ENCODE peak calls at places on chromosomes 7 and 10, in five cellular contexts. J is astrocyte, D is heart left ventricle, Y is BJ, L is RWPE1. S is an unnamed sample.

GRCh38 chr7:43694399-43694748 is 34.9 kb downstream of the COA1 start:
- DNase-seq in D (no peak), J (peak; percentile 90), Y (peak; percentile 62), L (peak; percentile 52), S (no peak)

GRCh38 chr7:145016068-145016467 is 180.2 kb upstream of the TPK1 start:
- DNase-seq in Y (no peak), J (no peak), D (no peak), L (no peak), S (no peak)

GRCh38 chr10:30827531-30828120 is 198.1 kb upstream of the LYZL2 start:
- DNase-seq in L (no peak), J (peak; percentile 38), Y (no peak), D (no peak), S (no peak)

GRCh38 chr7:117132385-117133120 is 179.3 kb downstream of the ST7 start:
- DNase-seq in D (no peak), Y (peak; percentile 90), L (peak; percentile 77), J (peak; percentile 96), S (no peak)

GRCh38 chr7:139947021-139947420 is 115.7 kb downstream of the PARP12 start:
- DNase-seq in Y (no peak), J (no peak), L (no peak), D (no peak), S (no peak)

GRCh38 chr7:142863891-142864685 is 9.2 kb downstream of the EPHB6 start:
- DNase-seq in Y (no peak), L (no peak), J (no peak), D (no peak), S (peak; percentile 92)

GRCh38 chr10:119541046-119541445 is 1.5 kb downstream of the RGS10 start:
- DNase-seq in J (peak; percentile 41), Y (no peak), L (no peak), D (no peak), S (no peak)

GRCh38 chr10:1548146-1548545 is 189.2 kb downstream of the ADARB2 start:
- DNase-seq in Y (no peak), L (no peak), D (peak; percentile 14), J (no peak), S (no peak)

GRCh38 chr10:557792-558328 is 131.6 kb downstream of the DIP2C start:
- DNase-seq in L (no peak), D (no peak), Y (no peak), J (no peak), S (no peak)

GRCh38 chr7:102450242-102450641 is 14.4 kb downstream of the ALKBH4 start:
- DNase-seq in J (no peak), Y (no peak), L (no peak), D (no peak), S (no peak)

GRCh38 chr10:131088619-131089018 is 222.9 kb downstream of the TCERG1L start:
- DNase-seq in Y (no peak), L (no peak), D (no peak), J (no peak), S (no peak)

GRCh38 chr7:11213246-11213645 is 239.6 kb downstream of the PHF14 start:
- DNase-seq in D (no peak), Y (no peak), J (no peak), L (no peak), S (no peak)

GRCh38 chr10:3757638-3758490 is 27.1 kb downstream of the KLF6 start:
- DNase-seq in J (no peak), Y (no peak), L (peak; percentile 80), D (no peak), S (no peak)

GRCh38 chr10:119313645-119314044 is 106.3 kb downstream of the GRK5 start:
- DNase-seq in L (no peak), D (peak; percentile 55), Y (no peak), J (no peak), S (no peak)

GRCh38 chr10:86082556-86082955 is 284.0 kb downstream of the GRID1 start:
- DNase-seq in J (no peak), L (no peak), D (no peak), Y (no peak), S (no peak)

GRCh38 chr10:124225468-124226270 is 132.3 kb upstream of the CHST15 start:
- DNase-seq in J (no peak), L (no peak), Y (no peak), D (no peak), S (no peak)

GRCh38 chr10:88205842-88206446 is 342.5 kb downstream of the PTEN start:
- DNase-seq in J (peak; percentile 10), D (no peak), L (no peak), Y (no peak), S (no peak)

GRCh38 chr10:47031953-47032465 is 120.8 kb downstream of the PTPN20 start:
- DNase-seq in J (peak; percentile 11), L (no peak), D (no peak), Y (no peak), S (no peak)

GRCh38 chr7:29946428-29947186 is 43.0 kb downstream of the SCRN1 start:
- DNase-seq in L (no peak), D (no peak), Y (no peak), J (peak; percentile 10), S (no peak)

GRCh38 chr7:67855322-67855721 is 858.7 kb downstream of the TYW1 start:
- DNase-seq in J (no peak), Y (no peak), L (no peak), D (no peak), S (no peak)

GRCh38 chr7:67854236-67854635 is 857.6 kb downstream of the TYW1 start:
- DNase-seq in Y (no peak), L (no peak), J (no peak), D (no peak), S (no peak)

GRCh38 chr7:67857698-67858097 is 861.1 kb downstream of the TYW1 start:
- DNase-seq in D (no peak), L (no peak), Y (no peak), J (no peak), S (no peak)

GRCh38 chr7:67854784-67855183 is 858.2 kb downstream of the TYW1 start:
- DNase-seq in L (no peak), D (no peak), Y (no peak), J (no peak), S (no peak)

DNA sequence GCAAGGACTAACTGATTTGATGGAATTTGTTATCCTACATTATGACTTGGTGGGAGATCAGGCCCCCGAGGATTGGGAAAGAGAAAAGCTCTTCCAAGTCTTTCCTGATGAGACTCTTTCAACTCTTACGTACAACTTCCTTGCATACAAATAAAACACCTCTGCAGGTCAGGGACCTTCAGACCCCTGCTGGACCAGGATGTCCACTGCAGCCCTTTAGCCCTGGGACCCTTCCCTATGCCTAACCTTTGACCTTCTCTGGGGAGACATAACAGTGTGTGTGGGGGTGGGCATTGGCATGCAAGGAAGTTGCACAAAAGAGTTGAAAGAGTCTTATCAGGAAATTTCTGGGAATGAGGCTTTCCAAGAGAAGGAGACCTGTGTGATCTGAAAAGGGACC is 859.4 kb downstream of the TYW1 start:
- DNase-seq in L (no peak), D (no peak), J (no peak), Y (no peak), S (no peak)
- TF ChIP-seq CTCF in L (no peak), D (no peak), J (no peak), Y (no peak), S (no peak)

GRCh38 chr7:46357851-46358250 is 436.8 kb upstream of the IGFBP3 start:
- DNase-seq in D (no peak), Y (no peak), L (no peak), J (no peak), S (no peak)

GRCh38 chr7:46368871-46369270 is 447.8 kb upstream of the IGFBP3 start:
- DNase-seq in J (no peak), Y (no peak), L (no peak), D (no peak), S (no peak)

GRCh38 chr7:46360811-46361210 is 439.7 kb upstream of the IGFBP3 start:
- DNase-seq in Y (no peak), J (no peak), D (no peak), L (no peak), S (no peak)

GRCh38 chr7:46360255-46360654 is 439.2 kb upstream of the IGFBP3 start:
- DNase-seq in Y (no peak), J (no peak), L (no peak), D (no peak), S (no peak)

GRCh38 chr7:46363688-46364087 is 442.6 kb upstream of the IGFBP3 start:
- DNase-seq in J (no peak), L (no peak), D (no peak), Y (no peak), S (no peak)
- TF ChIP-seq CTCF in J (peak; percentile 5), L (no peak), D (no peak), Y (no peak), S (peak; percentile 21)

GRCh38 chr7:114310344-114311118 is 104.1 kb upstream of the FOXP2 start:
- DNase-seq in J (no peak), Y (no peak), D (no peak), L (no peak), S (no peak)
- TF ChIP-seq CTCF in J (no peak), Y (no peak), D (no peak), L (no peak), S (peak; percentile 49)

DNA sequence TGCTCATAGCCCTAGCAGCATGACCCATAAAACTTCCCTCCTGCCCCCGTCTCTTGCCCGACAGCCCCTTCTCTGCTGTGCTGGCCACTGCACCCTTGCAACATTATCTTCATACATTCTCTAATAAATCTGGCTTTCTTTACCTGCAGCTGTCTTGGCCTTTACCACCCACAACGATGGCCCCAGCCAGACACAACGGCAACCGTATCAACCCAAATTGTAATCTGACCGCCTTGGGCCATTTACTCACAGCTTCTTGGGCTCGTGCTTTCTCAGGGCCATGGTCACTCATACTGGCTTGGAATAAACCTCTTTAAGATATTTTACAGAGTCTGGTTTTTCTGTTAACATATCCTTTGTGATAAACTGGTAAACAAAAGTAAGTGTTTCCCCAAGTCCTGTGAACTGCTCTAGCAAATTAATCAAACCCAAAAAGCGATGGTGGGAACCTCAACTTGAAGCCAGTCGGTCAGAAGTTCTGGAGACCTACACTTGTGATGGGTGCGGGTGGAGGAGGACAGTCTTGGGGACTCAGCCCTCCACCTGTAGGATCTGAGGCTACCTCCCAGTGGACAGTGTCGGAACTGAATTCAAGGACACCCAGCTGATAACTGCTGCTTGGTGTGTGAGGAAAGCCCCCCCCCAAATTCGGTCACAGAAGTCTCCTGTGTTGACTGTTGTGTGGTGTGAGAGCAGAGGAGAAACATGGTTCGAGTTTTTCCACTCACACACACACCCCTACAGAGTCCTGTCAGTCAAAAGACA is 87.6 kb upstream of the ATP6V0A4 start:
- DNase-seq in L (no peak), Y (no peak), D (no peak), J (no peak), S (no peak)
- TF ChIP-seq CTCF in L (no peak), Y (peak; percentile 23), D (no peak), J (peak; percentile 14), S (no peak)

GRCh38 chr10:84613336-84614021 is 285.1 kb downstream of the CCSER2 start:
- DNase-seq in J (peak; percentile 2), Y (no peak), D (no peak), L (peak; percentile 49), S (no peak)
- TF ChIP-seq CTCF in J (peak; percentile 30), Y (peak; percentile 1), D (peak; percentile 42), L (peak; percentile 8), S (peak; percentile 75)

GRCh38 chr10:11483189-11484148 is 128.0 kb downstream of the USP6NL start:
- DNase-seq in L (no peak), D (no peak), J (no peak), Y (no peak), S (no peak)

GRCh38 chr10:11478807-11479206 is 132.6 kb downstream of the USP6NL start:
- DNase-seq in Y (no peak), L (no peak), D (no peak), J (no peak), S (no peak)

GRCh38 chr10:11479307-11479706 is 132.1 kb downstream of the USP6NL start:
- DNase-seq in D (no peak), Y (no peak), J (no peak), L (no peak), S (no peak)

GRCh38 chr10:11480687-11481086 is 130.8 kb downstream of the USP6NL start:
- DNase-seq in J (no peak), D (no peak), L (no peak), Y (no peak), S (no peak)

GRCh38 chr10:11482306-11482705 is 129.1 kb downstream of the USP6NL start:
- DNase-seq in Y (no peak), J (no peak), L (no peak), D (no peak), S (no peak)
- TF ChIP-seq CTCF in Y (no peak), J (no peak), L (no peak), D (no peak), S (no peak)